ENCODE peak calls at places on chromosomes 2 and 18, in nine cellular contexts. W is A549, P is kidney epithelial cell, O is astrocyte of the spinal cord, N is foreskin fibroblast, F is AG04450, C is PC-3, L is fibroblast of mammary gland, K is HCT116. G is an unnamed sample.

GRCh38 chr2:105636109-105636740 is 108.5 kb upstream of the NCK2 start:
- DNase-seq in W (no peak), P (no peak), O (no peak), N (no peak), F (no peak), C (no peak), L (no peak), K (no peak), G (no peak)

GRCh38 chr2:234940527-234940926 is 11.3 kb upstream of the SH3BP4 start:
- DNase-seq in W (no peak), P (no peak), O (no peak), N (no peak), F (no peak), C (no peak), L (no peak), K (no peak), G (no peak)

GRCh38 chr2:217568289-217568985 is 434.4 kb downstream of the TNS1 start:
- DNase-seq in W (no peak), P (no peak), O (peak), N (peak), F (peak), C (no peak), L (peak), K (no peak), G (peak)

GRCh38 chr2:29949042-29949441 is 27.7 kb upstream of the ALK start:
- DNase-seq in W (no peak), P (no peak), O (no peak), N (no peak), F (no peak), C (no peak), L (no peak), K (no peak), G (no peak)

GRCh38 chr2:215238485-215239098 is 73.3 kb upstream of the ATIC start:
- DNase-seq in W (no peak), P (no peak), O (no peak), N (no peak), F (no peak), C (no peak), L (peak), K (no peak), G (no peak)

GRCh38 chr2:241188386-241189092 is at the start of gene ANO7:
- DNase-seq in W (no peak), P (no peak), O (no peak), N (no peak), F (no peak), C (peak), L (no peak), K (no peak), G (no peak)

GRCh38 chr2:74048843-74049519 is 64.3 kb downstream of the TET3 start:
- DNase-seq in W (no peak), P (no peak), O (no peak), N (no peak), F (no peak), C (no peak), L (no peak), K (no peak), G (no peak)

GRCh38 chr18:74493689-74494088 is 2.5 kb upstream of the CNDP2 start:
- DNase-seq in W (peak), P (no peak), O (peak), N (peak), F (peak), C (peak), L (peak), K (peak), G (no peak)

GRCh38 chr2:144097440-144098225 is 422.3 kb downstream of the ZEB2 start:
- DNase-seq in W (no peak), P (no peak), O (no peak), N (no peak), F (no peak), C (no peak), L (no peak), K (no peak), G (no peak)

GRCh38 chr2:3536682-3537632 is 17.6 kb upstream of the ADI1 start:
- DNase-seq in W (peak), P (no peak), O (no peak), N (peak), F (no peak), C (peak), L (peak), K (peak), G (no peak)

GRCh38 chr2:196112408-196113039 is 43.9 kb upstream of the DNAH7 start:
- DNase-seq in W (no peak), P (peak), O (peak), N (peak), F (peak), C (peak), L (peak), K (no peak), G (peak)

GRCh38 chr2:7437122-7437521 is 519.9 kb downstream of the RNF144A start:
- DNase-seq in W (no peak), P (no peak), O (no peak), N (peak), F (no peak), C (no peak), L (no peak), K (no peak), G (no peak)

GRCh38 chr18:75070625-75071483 is 138.1 kb downstream of the PTGR3 start:
- DNase-seq in W (peak), P (peak), O (peak), N (peak), F (peak), C (peak), L (peak), K (peak), G (peak)

GRCh38 chr18:11861583-11862288 is 10.5 kb downstream of the CHMP1B start:
- DNase-seq in W (no peak), P (no peak), O (no peak), N (peak), F (no peak), C (no peak), L (no peak), K (no peak), G (no peak)

GRCh38 chr2:136306801-136307200 is 188.9 kb upstream of the CXCR4 start:
- DNase-seq in W (no peak), P (no peak), O (no peak), N (no peak), F (no peak), C (no peak), L (no peak), K (no peak), G (no peak)

GRCh38 chr2:236547725-236548124 is 21.9 kb upstream of the ACKR3 start:
- DNase-seq in W (no peak), P (no peak), O (no peak), N (no peak), F (no peak), C (no peak), L (no peak), K (no peak), G (no peak)

GRCh38 chr2:232481322-232482140 is 6.1 kb downstream of the ECEL1 start:
- DNase-seq in W (no peak), P (no peak), O (no peak), N (no peak), F (no peak), C (no peak), L (no peak), K (no peak), G (no peak)

GRCh38 chr18:49277395-49278036 is 182.9 kb downstream of the DYM start:
- DNase-seq in W (no peak), P (no peak), O (peak), N (peak), F (peak), C (peak), L (peak), K (no peak), G (peak)

GRCh38 chr2:99399063-99399462 is 61.9 kb downstream of the EIF5B start:
- DNase-seq in W (no peak), P (no peak), O (no peak), N (peak), F (no peak), C (no peak), L (no peak), K (no peak), G (no peak)

GRCh38 chr18:13216092-13216582 is 2.4 kb upstream of the LDLRAD4 start:
- DNase-seq in W (peak), P (peak), O (peak), N (peak), F (no peak), C (peak), L (peak), K (peak), G (peak)
- TF ChIP-seq CTCF in W (peak), P (peak), O (peak), N (peak), F (peak), C (peak), L (peak), K (peak), G (peak)

GRCh38 chr18:46859855-46860254 is 57.5 kb downstream of the PIAS2 start:
- DNase-seq in W (no peak), P (no peak), O (peak), N (peak), F (peak), C (no peak), L (peak), K (no peak), G (no peak)
- H3K4me3 ChIP-seq in W (no peak), P (no peak), O (no peak), N (no peak), F (no peak), C (no peak), L (no peak), K (no peak), G (no peak)

GRCh38 chr2:129402076-129402475 is 577.4 kb upstream of the RAB6C start:
- DNase-seq in W (no peak), P (no peak), O (no peak), N (no peak), F (no peak), C (no peak), L (no peak), K (no peak), G (no peak)

GRCh38 chr2:129400825-129401224 is 578.6 kb upstream of the RAB6C start:
- DNase-seq in W (no peak), P (no peak), O (no peak), N (no peak), F (no peak), C (no peak), L (no peak), K (no peak), G (no peak)

DNA sequence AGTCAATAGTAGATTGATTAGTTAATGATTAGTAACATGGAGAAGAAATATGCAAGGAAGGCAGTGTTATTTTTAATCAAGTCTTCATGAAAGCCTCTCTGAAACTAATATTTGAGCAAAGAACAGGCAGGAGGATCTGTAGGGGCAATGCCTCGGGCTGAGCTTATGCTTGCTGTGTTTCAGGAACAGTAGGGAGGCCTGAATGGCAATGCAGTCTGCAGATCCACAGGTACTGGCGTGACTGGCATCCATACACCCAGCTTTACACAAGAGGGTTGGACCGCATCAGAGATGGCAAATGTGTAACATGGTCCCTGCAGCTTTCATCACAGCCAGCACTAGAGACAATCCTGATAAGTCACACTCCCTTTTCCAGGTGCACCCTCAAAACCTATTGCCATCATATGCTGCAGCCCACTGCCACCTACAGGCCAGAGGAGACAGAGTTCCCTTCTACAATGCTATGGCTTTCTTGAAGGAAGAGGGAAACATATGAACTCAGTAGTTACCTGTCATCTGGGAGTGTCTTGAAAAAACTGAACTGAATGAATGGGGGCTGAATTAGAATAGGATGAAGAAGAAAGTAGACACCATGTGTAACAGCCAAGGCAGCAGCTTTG is 582.4 kb upstream of the RAB6C start:
- DNase-seq in W (no peak), P (peak), O (peak), N (peak), F (no peak), C (peak), L (peak), K (peak), G (no peak)
- TF ChIP-seq CTCF in W (peak), P (peak), O (peak), N (peak), F (peak), C (peak), L (peak), K (peak), G (no peak)

DNA sequence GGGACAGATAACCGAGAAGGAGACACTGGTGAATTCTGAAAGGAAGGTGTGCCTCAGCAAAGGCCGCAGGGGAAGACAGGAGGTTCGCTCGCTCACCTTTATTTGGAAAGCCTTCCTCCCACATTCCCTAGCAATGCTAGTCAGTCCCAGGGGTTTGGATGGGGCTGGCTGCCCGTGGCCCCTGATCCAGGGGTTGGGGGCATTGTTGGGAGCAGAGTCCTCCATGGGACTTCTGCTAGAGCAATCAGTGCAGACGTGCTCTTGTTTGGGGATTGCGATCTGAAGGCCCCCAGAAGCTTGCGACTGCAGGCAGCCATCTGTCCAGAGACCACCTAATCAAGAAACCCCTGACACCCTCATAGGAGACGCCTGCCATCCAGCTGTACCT is 6.0 kb upstream of the CYP27C1 start:
- DNase-seq in W (no peak), P (no peak), O (no peak), N (no peak), F (no peak), C (peak), L (no peak), K (no peak), G (no peak)
- H3K4me3 ChIP-seq in W (peak), P (no peak), O (no peak), N (no peak), F (no peak), C (peak), L (no peak), K (no peak), G (no peak)

GRCh38 chr2:118013221-118013723 is 598 bp downstream of the CCDC93 start:
- DNase-seq in W (peak), P (no peak), O (no peak), N (peak), F (no peak), C (peak), L (no peak), K (no peak), G (no peak)
- TF ChIP-seq CTCF in W (no peak), P (peak), O (no peak), N (no peak), F (peak), C (no peak), L (no peak), K (no peak), G (peak)

GRCh38 chr2:152519581-152519952 is 184.6 kb downstream of the FMNL2 start:
- DNase-seq in W (no peak), P (no peak), O (no peak), N (no peak), F (no peak), C (no peak), L (no peak), K (no peak), G (no peak)

GRCh38 chr2:152523091-152523490 is 188.1 kb downstream of the FMNL2 start:
- DNase-seq in W (no peak), P (no peak), O (peak), N (peak), F (no peak), C (peak), L (peak), K (no peak), G (no peak)

GRCh38 chr2:152520759-152521158 is 185.8 kb downstream of the FMNL2 start:
- DNase-seq in W (no peak), P (no peak), O (no peak), N (no peak), F (no peak), C (no peak), L (no peak), K (no peak), G (no peak)

DNA sequence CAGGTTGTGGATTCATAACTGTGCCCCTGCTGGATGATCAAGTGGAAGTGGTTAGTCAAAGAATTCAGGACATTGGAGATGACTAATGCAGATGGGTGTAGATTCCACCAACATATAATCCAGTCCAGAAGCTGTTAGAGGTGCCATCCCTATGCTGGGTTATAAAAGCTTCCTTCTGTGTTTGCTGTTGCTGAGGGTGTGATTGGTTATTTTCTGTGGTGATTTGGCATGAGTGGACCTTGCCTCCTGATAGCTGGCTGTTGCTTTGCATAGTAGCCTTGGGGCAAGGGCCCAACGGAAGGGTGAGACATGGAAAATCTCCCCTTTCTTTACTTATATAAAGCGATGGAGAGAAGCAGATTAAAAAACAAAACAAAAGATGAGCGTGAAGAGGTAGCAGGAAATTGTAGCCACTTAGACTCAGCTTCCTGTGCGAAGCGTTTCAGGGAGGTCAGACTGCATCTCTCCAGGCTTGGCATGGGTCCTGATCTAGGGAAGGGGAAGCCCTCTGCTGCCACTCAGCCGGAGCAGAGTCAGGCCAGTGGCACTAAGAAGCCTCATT is 190.4 kb downstream of the FMNL2 start:
- DNase-seq in W (no peak), P (no peak), O (peak), N (peak), F (no peak), C (peak), L (peak), K (no peak), G (peak)
- H3K4me3 ChIP-seq in W (no peak), P (no peak), O (no peak), N (no peak), F (no peak), C (peak), L (no peak), K (no peak), G (no peak)